ENCODE peak calls at places on chromosomes 2 and 18, in four cellular contexts. K, R, G and M are unnamed samples.

GRCh38 chr2:239118675-239119211 is 270.9 kb downstream of the TWIST2 start:
- DNase-seq in K (no peak), R (no peak), G (no peak), M (no peak)

GRCh38 chr2:136305517-136306192 is 187.7 kb upstream of the CXCR4 start:
- DNase-seq in K (no peak), R (no peak), G (no peak), M (no peak)

GRCh38 chr2:86807462-86808275 is 17.0 kb upstream of the CD8A start:
- DNase-seq in K (peak; percentile 73), R (peak; percentile 56), G (no peak), M (no peak)

GRCh38 chr2:9145109-9145751 is 61.4 kb upstream of the ASAP2 start:
- DNase-seq in K (no peak), R (no peak), G (no peak), M (no peak)

GRCh38 chr2:159065313-159065712 is 96.9 kb downstream of the TANC1 start:
- DNase-seq in K (no peak), R (no peak), G (no peak), M (no peak)

GRCh38 chr2:39661771-39662325 is 3.9 kb upstream of the TMEM178A start:
- DNase-seq in K (no peak), R (no peak), G (no peak), M (no peak)

GRCh38 chr2:216391401-216391800 is 19.1 kb upstream of the MARCHF4 start:
- DNase-seq in K (no peak), R (no peak), G (no peak), M (no peak)

GRCh38 chr18:64137914-64138313 is 11.0 kb downstream of the LINC00305 start:
- DNase-seq in K (no peak), R (no peak), G (no peak), M (no peak)

GRCh38 chr2:39407516-39408296 is 29.4 kb downstream of the MAP4K3 start:
- DNase-seq in K (no peak), R (no peak), G (no peak), M (no peak)

GRCh38 chr2:239833728-239834109 is 191.4 kb downstream of the NDUFA10 start:
- DNase-seq in K (no peak), R (no peak), G (no peak), M (no peak)

GRCh38 chr18:77650799-77651385 is 401.2 kb downstream of the GALR1 start:
- DNase-seq in K (peak; percentile 97), R (peak; percentile 24), G (no peak), M (peak; percentile 35)

GRCh38 chr2:39127973-39128372 is 7.1 kb upstream of the SOS1 start:
- DNase-seq in K (no peak), R (no peak), G (peak; percentile 84), M (no peak)

GRCh38 chr2:228318218-228318617 is 136.7 kb upstream of the SPHKAP start:
- DNase-seq in K (peak; percentile 69), R (peak; percentile 12), G (no peak), M (peak; percentile 32)
- TF ChIP-seq ZNF274 in K (no peak), R (no peak), G (no peak), M (no peak)

GRCh38 chr18:79884963-79885728 is 66.3 kb downstream of the SLC66A2 start:
- DNase-seq in K (no peak), R (no peak), G (no peak), M (no peak)

GRCh38 chr18:79883461-79884295 is 67.8 kb downstream of the SLC66A2 start:
- DNase-seq in K (no peak), R (no peak), G (no peak), M (no peak)

GRCh38 chr18:79881695-79882094 is 69.8 kb downstream of the SLC66A2 start:
- DNase-seq in K (no peak), R (no peak), G (no peak), M (no peak)

GRCh38 chr18:79882522-79883241 is 68.8 kb downstream of the SLC66A2 start:
- DNase-seq in K (no peak), R (no peak), G (no peak), M (no peak)

GRCh38 chr18:79884296-79884962 is 67.0 kb downstream of the SLC66A2 start:
- DNase-seq in K (no peak), R (no peak), G (no peak), M (no peak)
- TF ChIP-seq SUZ12 in K (no peak), R (no peak), G (no peak), M (no peak)

GRCh38 chr2:241542278-241542605 is 16.3 kb upstream of the BOK start:
- DNase-seq in K (no peak), R (no peak), G (no peak), M (no peak)

GRCh38 chr2:241540391-241540765 is 18.2 kb upstream of the BOK start:
- DNase-seq in K (no peak), R (no peak), G (no peak), M (no peak)

GRCh38 chr2:241541564-241542277 is 16.8 kb upstream of the BOK start:
- DNase-seq in K (no peak), R (no peak), G (no peak), M (no peak)

GRCh38 chr2:241539616-241540374 is 18.8 kb upstream of the BOK start:
- DNase-seq in K (no peak), R (no peak), G (no peak), M (no peak)

DNA sequence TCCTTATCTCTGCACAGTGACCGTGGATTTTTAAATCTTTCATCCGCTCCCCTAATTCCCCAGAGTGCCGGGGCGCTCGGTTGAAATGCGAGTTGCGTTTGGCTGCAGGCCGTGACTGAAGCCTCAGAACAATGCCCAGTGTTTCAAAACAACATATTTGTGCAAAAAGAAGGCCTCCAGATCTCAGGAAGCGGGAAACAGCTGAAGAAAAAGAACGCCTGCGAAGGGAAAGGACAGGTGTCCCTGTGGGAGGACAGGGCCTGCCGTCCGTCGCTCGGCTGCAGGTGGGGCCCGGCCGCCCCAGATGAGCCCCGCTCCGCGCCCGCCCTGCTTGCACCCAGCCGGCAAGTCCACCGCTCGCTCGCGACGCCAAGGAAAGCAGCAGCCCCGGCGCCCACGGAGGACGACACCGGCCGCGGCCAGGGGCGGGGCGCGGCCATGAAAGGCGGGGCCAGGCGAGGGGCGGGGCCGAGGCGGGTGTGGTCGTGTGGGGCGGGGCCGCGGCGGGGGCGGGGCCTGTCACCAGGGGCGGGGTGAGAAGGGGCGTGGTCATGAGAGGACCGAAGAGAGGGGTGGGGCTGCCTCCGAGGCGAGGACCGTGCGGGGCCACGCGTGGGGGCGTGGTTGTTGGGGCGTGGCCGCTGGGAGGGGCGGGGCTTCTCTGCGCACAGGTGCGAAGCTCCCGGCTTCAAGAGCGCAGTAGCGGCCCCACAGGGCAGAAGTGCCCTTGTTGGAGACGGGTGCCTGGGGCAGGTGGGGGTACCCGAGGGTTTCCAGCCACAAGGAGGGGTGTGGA is 17.6 kb upstream of the BOK start:
- DNase-seq in K (peak; percentile 99), R (no peak), G (no peak), M (peak; percentile 47)
- H3K27me3 ChIP-seq in K (peaks cover 18% of the 10 kb centered on the region), R (peaks cover 4% of the 10 kb centered on the region), G (no peaks in the 10 kb centered on the region), M (peaks cover 42% of the 10 kb centered on the region)

GRCh38 chr2:201237486-201238241 is 22.7 kb upstream of the CASP8 start:
- DNase-seq in K (peak; percentile 14), R (no peak), G (no peak), M (no peak)

GRCh38 chr2:201232125-201232815 is 28.1 kb upstream of the CASP8 start:
- DNase-seq in K (peak; percentile 89), R (peak; percentile 98), G (peak; percentile 80), M (peak; percentile 89)

GRCh38 chr2:201234167-201235139 is 25.9 kb upstream of the CASP8 start:
- DNase-seq in K (peak; percentile 45), R (no peak), G (no peak), M (no peak)

GRCh38 chr2:201233192-201234166 is 26.9 kb upstream of the CASP8 start:
- DNase-seq in K (peak; percentile 51), R (peak; percentile 96), G (peak; percentile 91), M (no peak)

DNA sequence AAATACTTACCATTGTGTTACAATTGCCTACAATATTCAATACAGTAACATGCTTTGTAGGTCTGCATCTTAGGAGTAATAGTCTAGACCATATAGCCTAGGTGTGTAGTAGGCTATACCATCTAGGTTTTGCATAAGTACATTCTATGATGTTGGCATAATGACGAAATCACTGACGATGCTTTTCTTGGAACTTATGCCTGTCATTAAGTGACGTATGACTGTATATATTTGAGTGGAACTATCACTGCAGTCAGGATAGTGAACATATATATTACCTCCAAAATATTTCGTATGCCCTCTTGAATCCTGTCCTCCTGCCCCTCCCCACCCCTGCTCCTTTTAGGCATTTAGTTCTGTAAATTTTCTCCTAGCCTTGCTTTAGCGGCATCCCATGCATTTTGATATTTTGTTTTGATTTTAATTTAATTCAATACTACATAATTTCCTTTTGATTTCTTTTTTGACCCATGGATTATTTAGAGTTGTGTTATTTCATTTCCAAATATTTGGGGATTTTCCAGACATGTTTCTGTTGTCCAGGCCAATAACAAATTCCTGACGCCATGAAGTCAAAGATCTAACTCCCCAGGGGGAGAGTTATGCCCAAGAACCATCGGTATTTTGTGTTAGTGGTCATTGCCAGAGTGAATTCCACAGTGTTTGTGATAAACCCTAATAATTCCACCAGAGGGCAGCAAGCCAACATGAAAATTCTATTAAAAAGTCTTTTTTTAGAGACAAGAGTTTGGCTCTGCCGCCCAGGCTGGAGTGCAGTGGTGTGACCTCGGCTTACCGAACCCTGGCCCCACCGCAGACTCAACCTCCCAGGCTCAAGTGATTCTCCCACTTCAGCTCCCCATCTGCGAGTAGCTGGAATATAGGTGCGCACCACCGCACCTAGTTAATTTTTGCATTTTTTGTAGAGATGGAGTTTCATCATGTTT is 24.2 kb upstream of the CASP8 start:
- DNase-seq in K (peak; percentile 56), R (peak; percentile 70), G (no peak), M (peak; percentile 65)
- TF ChIP-seq ZNF274 in K (no peak), R (no peak), G (no peak), M (no peak)

GRCh38 chr18:48340502-48340901 is 68.7 kb downstream of the ZBTB7C start:
- DNase-seq in K (no peak), R (no peak), G (no peak), M (no peak)
- TF ChIP-seq SUZ12 in K (no peak), R (no peak), G (no peak), M (no peak)

GRCh38 chr2:70425682-70426301 is 123.9 kb upstream of the FAM136A start:
- DNase-seq in K (no peak), R (no peak), G (no peak), M (no peak)

GRCh38 chr2:70431948-70432347 is 121.7 kb downstream of the TGFA start:
- DNase-seq in K (no peak), R (peak; percentile 25), G (no peak), M (no peak)

GRCh38 chr2:70420740-70421139 is 118.9 kb upstream of the FAM136A start:
- DNase-seq in K (no peak), R (no peak), G (no peak), M (no peak)

DNA sequence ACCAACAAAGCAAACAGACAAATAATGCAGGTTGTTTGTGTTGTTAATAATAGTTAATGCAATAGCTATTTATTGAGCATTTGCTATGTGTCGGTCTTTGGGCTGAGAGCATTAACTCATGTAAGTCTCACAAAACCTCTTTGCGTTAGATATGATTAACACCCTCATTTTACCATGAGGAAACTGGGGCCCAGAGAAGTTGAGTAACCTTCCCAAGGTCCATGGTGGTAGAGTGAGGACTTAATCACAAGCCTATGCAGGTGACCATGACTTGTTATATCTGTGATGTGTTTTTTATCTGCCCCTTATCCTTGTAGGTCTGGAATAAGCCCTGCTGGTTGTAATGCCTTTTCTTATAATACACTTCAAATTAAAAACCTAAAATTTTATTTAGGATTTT is 124.5 kb upstream of the FAM136A start:
- DNase-seq in K (no peak), R (no peak), G (no peak), M (no peak)
- H3K27me3 ChIP-seq in K (no peaks in the 10 kb centered on the region), R (peaks cover 2% of the 10 kb centered on the region), G (no peaks in the 10 kb centered on the region), M (no peaks in the 10 kb centered on the region)